ENCODE peak calls at places on chromosome 7, in eight cellular contexts. Z is tibial artery, S is H1, O is mammary epithelial cell, K is astrocyte of the cerebellum, W is heart left ventricle, Y is kidney epithelial cell, D is astrocyte of the spinal cord. C is an unnamed sample.

GRCh38 chr7:139822855-139823254 is 6.2 kb upstream of the TBXAS1 start:
- DNase-seq in Z (no peak), S (no peak), O (no peak), K (no peak), W (no peak), Y (no peak), D (no peak), C (no peak)

GRCh38 chr7:159042084-159042483 is 102.6 kb downstream of the VIPR2 start:
- DNase-seq in Z (no peak), S (no peak), O (no peak), K (no peak), W (no peak), Y (no peak), D (no peak), C (no peak)

GRCh38 chr7:138753611-138754010 is 44.2 kb upstream of the TMEM213 start:
- DNase-seq in Z (no peak), S (no peak), O (no peak), K (no peak), W (no peak), Y (no peak), D (no peak), C (no peak)

GRCh38 chr7:139321071-139321745 is 19.9 kb upstream of the FMC1 start:
- DNase-seq in Z (no peak), S (peak), O (peak), K (no peak), W (no peak), Y (no peak), D (no peak), C (no peak)

GRCh38 chr7:28666144-28666543 is 253.8 kb downstream of the CREB5 start:
- DNase-seq in Z (no peak), S (no peak), O (peak), K (no peak), W (no peak), Y (no peak), D (peak), C (no peak)

GRCh38 chr7:129947001-129947400 is 5.8 kb downstream of the UBE2H start:
- DNase-seq in Z (no peak), S (no peak), O (no peak), K (no peak), W (no peak), Y (no peak), D (peak), C (no peak)

GRCh38 chr7:111224354-111225231 is 133.7 kb downstream of the LRRN3 start:
- DNase-seq in Z (no peak), S (no peak), O (no peak), K (no peak), W (no peak), Y (no peak), D (peak), C (no peak)

GRCh38 chr7:65002972-65003585 is 3.4 kb downstream of the ERV3-1 start:
- DNase-seq in Z (no peak), S (no peak), O (no peak), K (no peak), W (no peak), Y (no peak), D (no peak), C (no peak)

GRCh38 chr7:68121056-68121455 is 1124.4 kb downstream of the TYW1 start:
- DNase-seq in Z (no peak), S (no peak), O (no peak), K (no peak), W (no peak), Y (no peak), D (no peak), C (no peak)

GRCh38 chr7:22443370-22444180 is 56.4 kb downstream of the STEAP1B start:
- DNase-seq in Z (no peak), S (no peak), O (peak), K (no peak), W (no peak), Y (no peak), D (peak), C (no peak)

GRCh38 chr7:55104707-55105433 is 86.1 kb downstream of the EGFR start:
- DNase-seq in Z (no peak), S (no peak), O (peak), K (peak), W (no peak), Y (no peak), D (peak), C (no peak)

GRCh38 chr7:12470930-12471329 is 67.3 kb upstream of the VWDE start:
- DNase-seq in Z (no peak), S (no peak), O (no peak), K (no peak), W (no peak), Y (no peak), D (no peak), C (no peak)

GRCh38 chr7:99024066-99024465 is 119.8 kb downstream of the SMURF1 start:
- DNase-seq in Z (no peak), S (no peak), O (no peak), K (no peak), W (no peak), Y (no peak), D (peak), C (no peak)

GRCh38 chr7:105934577-105935185 is 28.4 kb upstream of the CDHR3 start:
- DNase-seq in Z (no peak), S (peak), O (peak), K (peak), W (no peak), Y (no peak), D (peak), C (no peak)

GRCh38 chr7:33873981-33874750 is 31.2 kb upstream of the BMPER start:
- DNase-seq in Z (no peak), S (no peak), O (peak), K (no peak), W (no peak), Y (no peak), D (peak), C (no peak)

GRCh38 chr7:123763191-123763661 is 14.4 kb upstream of the WASL start:
- DNase-seq in Z (no peak), S (no peak), O (no peak), K (no peak), W (peak), Y (no peak), D (no peak), C (no peak)

GRCh38 chr7:55066479-55066878 is 47.7 kb downstream of the EGFR start:
- DNase-seq in Z (no peak), S (no peak), O (no peak), K (no peak), W (no peak), Y (no peak), D (peak), C (no peak)

GRCh38 chr7:1104514-1105179 is 16.7 kb downstream of the GPER1 start:
- DNase-seq in Z (no peak), S (no peak), O (no peak), K (no peak), W (no peak), Y (no peak), D (peak), C (no peak)

GRCh38 chr7:1105189-1105588 is 17.3 kb downstream of the GPER1 start:
- DNase-seq in Z (no peak), S (no peak), O (no peak), K (no peak), W (no peak), Y (no peak), D (no peak), C (peak)

GRCh38 chr7:1101580-1102431 is 13.9 kb downstream of the GPER1 start:
- DNase-seq in Z (peak), S (no peak), O (no peak), K (no peak), W (no peak), Y (no peak), D (no peak), C (no peak)

GRCh38 chr7:1103789-1104513 is 16.0 kb downstream of the GPER1 start:
- DNase-seq in Z (no peak), S (no peak), O (no peak), K (no peak), W (no peak), Y (no peak), D (no peak), C (no peak)

GRCh38 chr7:1103009-1103788 is 15.3 kb downstream of the GPER1 start:
- DNase-seq in Z (no peak), S (no peak), O (no peak), K (no peak), W (peak), Y (no peak), D (no peak), C (peak)
- H3K4me3 ChIP-seq in Z (no peak), S (no peak), O (no peak), K (no peak), W (no peak), Y (no peak), D (no peak), C (peak)

GRCh38 chr7:24595671-24596418 is 22.6 kb downstream of the PALS2 start:
- DNase-seq in Z (no peak), S (no peak), O (no peak), K (no peak), W (no peak), Y (no peak), D (no peak), C (no peak)

GRCh38 chr7:24604640-24605039 is 31.4 kb downstream of the PALS2 start:
- DNase-seq in Z (no peak), S (peak), O (no peak), K (no peak), W (no peak), Y (no peak), D (no peak), C (no peak)

GRCh38 chr7:24602860-24603456 is 29.7 kb downstream of the PALS2 start:
- DNase-seq in Z (no peak), S (no peak), O (no peak), K (no peak), W (no peak), Y (no peak), D (no peak), C (no peak)

GRCh38 chr7:24597014-24597413 is 23.8 kb downstream of the PALS2 start:
- DNase-seq in Z (no peak), S (no peak), O (no peak), K (no peak), W (no peak), Y (no peak), D (no peak), C (no peak)

DNA sequence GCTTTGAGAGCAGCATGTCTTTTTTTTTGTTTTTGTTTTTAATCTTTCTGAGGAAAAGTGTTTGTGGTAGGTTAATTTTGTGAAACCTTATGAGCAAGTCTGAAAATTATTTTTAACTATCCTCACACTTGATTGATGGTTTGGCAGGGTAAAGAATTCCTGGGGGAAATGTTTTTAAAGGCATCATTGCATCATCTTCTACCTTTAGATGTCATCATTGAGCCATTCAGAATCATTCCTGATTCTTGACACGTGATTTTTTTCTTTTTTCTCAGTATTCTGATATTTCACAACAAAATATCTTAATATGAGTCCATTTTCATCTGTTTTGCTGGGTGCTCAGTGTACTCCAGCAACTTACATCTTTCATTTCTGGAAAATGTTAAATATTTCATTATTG is 28.3 kb downstream of the PALS2 start:
- DNase-seq in Z (no peak), S (no peak), O (no peak), K (no peak), W (no peak), Y (no peak), D (no peak), C (no peak)
- TF ChIP-seq CTCF in Z (no peak), S (no peak), O (no peak), K (no peak), W (no peak), Y (no peak), D (no peak), C (no peak)

DNA sequence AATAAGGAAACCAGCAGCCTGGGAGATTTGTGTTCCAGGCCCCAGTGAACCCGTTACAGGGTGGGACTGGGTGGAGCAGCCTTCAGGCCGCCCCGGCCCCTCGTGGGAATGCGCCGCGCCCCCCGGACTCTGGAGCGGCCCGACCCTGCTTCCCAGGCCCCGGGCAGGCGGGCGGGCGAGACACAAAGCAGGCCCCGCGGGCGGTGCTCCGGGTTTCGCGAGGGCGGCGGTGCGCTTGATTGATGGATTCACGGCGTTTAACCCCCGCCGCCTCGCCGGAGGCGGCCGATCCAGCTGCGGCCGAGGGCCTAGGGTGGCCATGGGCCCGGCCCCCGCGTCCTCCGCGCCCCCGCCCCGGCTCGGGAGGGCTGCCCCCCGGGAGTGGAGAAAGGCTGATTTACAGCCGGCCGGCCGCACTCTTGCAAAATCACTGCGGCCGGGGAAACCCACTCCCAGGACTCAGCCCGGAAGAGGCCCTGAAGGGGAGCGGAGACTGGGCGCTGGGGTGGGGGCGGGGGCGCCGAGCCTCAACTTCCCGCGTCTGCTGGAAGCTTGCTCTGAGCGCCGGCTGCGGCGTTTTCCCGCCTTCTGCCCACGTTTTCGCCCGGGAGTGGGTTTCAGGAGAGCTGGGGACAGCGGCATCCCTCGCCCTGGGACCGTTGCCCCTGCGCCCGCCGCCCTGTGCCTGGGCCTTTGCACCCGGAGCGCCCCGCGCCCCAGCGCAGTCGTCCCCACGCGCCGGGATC is 299.6 kb upstream of the NFE2L3 start:
- DNase-seq in Z (peak), S (no peak), O (no peak), K (no peak), W (no peak), Y (no peak), D (no peak), C (no peak)
- H3K4me3 ChIP-seq in Z (peak), S (peak), O (peak), K (no peak), W (peak), Y (peak), D (no peak), C (peak)

GRCh38 chr7:157079116-157079515 is 59.6 kb upstream of the UBE3C start:
- DNase-seq in Z (no peak), S (no peak), O (no peak), K (no peak), W (no peak), Y (no peak), D (no peak), C (no peak)
- TF ChIP-seq CTCF in Z (no peak), S (no peak), O (no peak), K (no peak), W (no peak), Y (no peak), D (no peak), C (no peak)

GRCh38 chr7:100867796-100868485 is 754 bp downstream of the TRIP6 start:
- DNase-seq in Z (no peak), S (no peak), O (peak), K (no peak), W (no peak), Y (no peak), D (no peak), C (no peak)
- H3K4me3 ChIP-seq in Z (peak), S (peak), O (peak), K (peak), W (peak), Y (peak), D (peak), C (peak)

GRCh38 chr7:137091396-137091795 is 222.9 kb downstream of the CHRM2 start:
- DNase-seq in Z (no peak), S (peak), O (no peak), K (no peak), W (no peak), Y (no peak), D (peak), C (no peak)
- TF ChIP-seq CTCF in Z (no peak), S (peak), O (no peak), K (peak), W (peak), Y (no peak), D (peak), C (no peak)